ENCODE peak calls at places on chromosomes 3 and 15, in five cellular contexts. S is BJ, R is fibroblast of lung, Z is left ventricle myocardium inferior, E is MM.1S. T is an unnamed sample. For H3K36me3, the result is how much of the 10 kb centered on the place peaks cover.

GRCh38 chr3:113439576-113439975 is 1.7 kb downstream of the CFAP44 start:
- DNase-seq in S (no peak), R (no peak), Z (no peak), E (no peak), T (no peak)

GRCh38 chr3:58608648-58609047 is 31.5 kb upstream of the FAM107A start:
- DNase-seq in S (no peak), R (no peak), Z (peak), E (no peak), T (no peak)

GRCh38 chr3:59212128-59212764 is 162.4 kb upstream of the CFAP20DC start:
- DNase-seq in S (no peak), R (peak), Z (no peak), E (peak), T (peak)

GRCh38 chr15:40263036-40263754 is 19.7 kb downstream of the ANKRD63 start:
- DNase-seq in S (no peak), R (peak), Z (no peak), E (no peak), T (no peak)

GRCh38 chr3:131794766-131795381 is 239.9 kb downstream of the CPNE4 start:
- DNase-seq in S (no peak), R (peak), Z (no peak), E (peak), T (no peak)

GRCh38 chr15:64017591-64018163 is 28.6 kb downstream of the DAPK2 start:
- DNase-seq in S (no peak), R (peak), Z (no peak), E (no peak), T (no peak)

GRCh38 chr3:171772427-171773056 is 37.7 kb downstream of the PLD1 start:
- DNase-seq in S (no peak), R (peak), Z (no peak), E (peak), T (peak)

GRCh38 chr15:43975326-43975725 is 148.5 kb downstream of the WDR76 start:
- DNase-seq in S (no peak), R (no peak), Z (no peak), E (no peak), T (no peak)

GRCh38 chr15:68479406-68479805 is 47.4 kb upstream of the ITGA11 start:
- DNase-seq in S (peak), R (peak), Z (peak), E (no peak), T (no peak)

GRCh38 chr3:45792036-45792435 is 4.3 kb downstream of the SLC6A20 start:
- DNase-seq in S (no peak), R (no peak), Z (no peak), E (no peak), T (no peak)

GRCh38 chr15:36469567-36469966 is 109.9 kb upstream of the CDIN1 start:
- DNase-seq in S (no peak), R (peak), Z (no peak), E (no peak), T (no peak)

GRCh38 chr3:100761211-100761921 is 52.1 kb downstream of the TFG start:
- DNase-seq in S (no peak), R (no peak), Z (no peak), E (peak), T (peak)

GRCh38 chr3:148654433-148654832 is 43.3 kb upstream of the AGTR1 start:
- DNase-seq in S (no peak), R (no peak), Z (no peak), E (no peak), T (no peak)

GRCh38 chr3:132317229-132317948 is at the start of gene ACP3:
- DNase-seq in S (peak), R (peak), Z (peak), E (no peak), T (peak)

GRCh38 chr3:30198162-30198561 is 408.2 kb upstream of the TGFBR2 start:
- DNase-seq in S (no peak), R (no peak), Z (no peak), E (no peak), T (no peak)

GRCh38 chr3:151581046-151581445 is 120.2 kb upstream of the IGSF10 start:
- DNase-seq in S (no peak), R (peak), Z (no peak), E (no peak), T (no peak)

GRCh38 chr3:179837374-179837773 is 184.5 kb downstream of the USP13 start:
- DNase-seq in S (no peak), R (peak), Z (no peak), E (no peak), T (no peak)

GRCh38 chr15:65329298-65329990 is 25.0 kb downstream of the RNU5B-1 start:
- DNase-seq in S (no peak), R (no peak), Z (no peak), E (no peak), T (peak)

GRCh38 chr15:83871808-83872559 is 218.1 kb downstream of the ADAMTSL3 start:
- DNase-seq in S (no peak), R (peak), Z (no peak), E (no peak), T (no peak)

GRCh38 chr3:99974989-99975388 is 139.3 kb downstream of the FILIP1L start:
- DNase-seq in S (no peak), R (no peak), Z (no peak), E (no peak), T (no peak)

GRCh38 chr15:94023520-94023919 is 207.8 kb upstream of the MCTP2 start:
- DNase-seq in S (no peak), R (no peak), Z (no peak), E (no peak), T (no peak)

GRCh38 chr3:10437272-10437994 is 68.0 kb downstream of the ATP2B2 start:
- DNase-seq in S (peak), R (peak), Z (no peak), E (no peak), T (no peak)

GRCh38 chr3:14324224-14324944 is 78.0 kb upstream of the SLC6A6 start:
- DNase-seq in S (no peak), R (no peak), Z (no peak), E (no peak), T (no peak)

GRCh38 chr3:72924055-72924454 is 36.2 kb downstream of the GXYLT2 start:
- DNase-seq in S (no peak), R (no peak), Z (no peak), E (no peak), T (no peak)

GRCh38 chr3:66441692-66442091 is 59.1 kb downstream of the LRIG1 start:
- DNase-seq in S (no peak), R (no peak), Z (no peak), E (no peak), T (no peak)

GRCh38 chr3:100113728-100114412 is 431 bp downstream of the FILIP1L start:
- DNase-seq in S (no peak), R (no peak), Z (no peak), E (no peak), T (no peak)

GRCh38 chr3:69999191-70000027 is at the start of gene SAMMSON:
- DNase-seq in S (peak), R (peak), Z (no peak), E (no peak), T (peak)

GRCh38 chr3:50591196-50591741 is 20.3 kb downstream of the CISH start:
- DNase-seq in S (no peak), R (no peak), Z (no peak), E (no peak), T (no peak)

GRCh38 chr3:160697628-160698382 is 20.8 kb downstream of the ARL14 start:
- DNase-seq in S (peak), R (peak), Z (no peak), E (no peak), T (no peak)

GRCh38 chr15:74128785-74129350 is 1.5 kb upstream of the ISLR2 start:
- DNase-seq in S (no peak), R (no peak), Z (no peak), E (no peak), T (peak)

GRCh38 chr3:37765591-37766219 is 96.0 kb upstream of the CTDSPL start:
- DNase-seq in S (no peak), R (peak), Z (peak), E (no peak), T (no peak)

GRCh38 chr3:150611666-150612065 is 8.5 kb downstream of the SELENOT start:
- DNase-seq in S (no peak), R (no peak), Z (no peak), E (no peak), T (no peak)

GRCh38 chr3:42057561-42058211 is 33.5 kb upstream of the TRAK1 start:
- DNase-seq in S (no peak), R (no peak), Z (no peak), E (no peak), T (peak)
- H3K4me3 ChIP-seq in S (no peak), R (no peak), Z (no peak), E (no peak), T (no peak)

DNA sequence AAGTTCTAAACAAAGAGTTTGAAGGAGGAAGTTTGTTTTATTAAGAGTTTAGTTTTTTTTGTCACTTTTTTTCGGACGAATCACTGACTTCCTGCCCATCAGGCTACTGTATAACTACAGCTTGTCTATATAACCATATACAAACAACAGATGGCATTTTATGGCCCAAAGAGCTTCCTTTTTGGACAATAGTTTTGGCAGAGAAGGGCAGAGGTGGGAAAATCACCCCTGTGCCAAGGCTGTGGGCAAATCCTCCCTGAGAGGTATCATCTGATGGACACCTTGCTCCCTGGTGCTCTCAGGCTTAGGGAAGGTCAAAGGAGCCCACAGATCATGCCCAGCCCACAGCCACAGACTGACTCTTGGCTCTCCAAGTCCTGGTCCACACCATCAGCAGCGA is 113.4 kb downstream of the OXNAD1 start:
- DNase-seq in S (no peak), R (no peak), Z (no peak), E (no peak), T (no peak)
- H3K36me3 ChIP-seq in S (under half), R (under half), Z (under half), E (under half), T (under half)

GRCh38 chr15:92654662-92655061 is 913 bp downstream of the FAM174B start:
- DNase-seq in S (no peak), R (no peak), Z (no peak), E (no peak), T (no peak)
- H3K4me3 ChIP-seq in S (peak), R (no peak), Z (peak), E (peak), T (peak)

DNA sequence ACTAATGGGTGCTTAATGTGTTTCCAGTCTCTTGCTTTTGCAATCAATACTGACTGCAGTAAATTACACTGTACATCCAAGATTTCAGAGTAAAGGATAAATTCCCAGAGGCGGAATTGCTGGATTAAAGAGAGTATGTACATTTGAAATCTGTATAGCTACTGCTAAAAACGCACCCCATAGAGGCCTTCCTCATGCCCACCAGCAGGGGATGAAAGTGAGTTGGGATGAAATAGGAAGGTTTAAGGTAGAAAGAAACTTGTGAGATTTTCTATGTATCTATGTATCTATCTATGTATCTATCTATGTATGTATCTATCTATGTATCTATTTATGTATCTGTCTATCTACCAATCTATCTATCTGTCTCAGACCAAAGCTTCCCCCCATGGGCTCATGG is 28.4 kb downstream of the TMEM44 start:
- DNase-seq in S (no peak), R (no peak), Z (no peak), E (no peak), T (peak)
- H3K36me3 ChIP-seq in S (under half), R (under half), Z (under half), E (under half), T (under half)

GRCh38 chr3:15384510-15385237 is 42.7 kb downstream of the METTL6 start:
- DNase-seq in S (no peak), R (no peak), Z (no peak), E (peak), T (no peak)
- H3K4me3 ChIP-seq in S (no peak), R (no peak), Z (no peak), E (no peak), T (no peak)

DNA sequence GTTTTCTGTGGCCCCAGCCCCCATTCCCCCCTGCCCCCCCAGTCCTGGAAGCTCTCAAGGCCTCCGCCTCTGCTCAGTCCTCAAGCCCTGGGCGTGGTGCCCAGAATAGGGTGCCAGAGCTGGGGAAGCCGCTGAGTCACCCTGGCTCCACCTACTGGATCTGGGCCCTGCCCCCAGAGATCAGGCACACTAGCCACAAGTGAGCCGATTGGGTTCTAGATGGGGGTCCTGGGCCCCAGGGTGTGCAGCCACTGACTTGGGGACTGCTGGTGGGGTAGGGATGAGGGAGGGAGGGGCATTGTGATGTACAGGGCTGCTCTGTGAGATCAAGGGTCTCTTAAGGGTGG is 5.7 kb downstream of the EIF4G1 start:
- DNase-seq in S (peak), R (peak), Z (peak), E (no peak), T (peak)
- H3K36me3 ChIP-seq in S (half or more), R (half or more), Z (half or more), E (half or more), T (half or more)

GRCh38 chr3:75906555-75907112 is 121.3 kb upstream of the ZNF717 start:
- DNase-seq in S (no peak), R (peak), Z (no peak), E (no peak), T (peak)
- H3K4me3 ChIP-seq in S (no peak), R (peak), Z (no peak), E (no peak), T (peak)

GRCh38 chr3:12902181-12902999 is 61.0 kb upstream of the RPL32 start:
- DNase-seq in S (no peak), R (no peak), Z (no peak), E (no peak), T (no peak)

GRCh38 chr3:12904951-12905315 is 63.6 kb upstream of the RPL32 start:
- DNase-seq in S (no peak), R (no peak), Z (no peak), E (no peak), T (no peak)

GRCh38 chr3:12903000-12903800 is 61.8 kb upstream of the RPL32 start:
- DNase-seq in S (no peak), R (no peak), Z (no peak), E (no peak), T (no peak)

GRCh38 chr3:12905316-12906071 is 64.1 kb upstream of the RPL32 start:
- DNase-seq in S (no peak), R (no peak), Z (no peak), E (no peak), T (no peak)

GRCh38 chr3:12903881-12904280 is 62.5 kb upstream of the RPL32 start:
- DNase-seq in S (no peak), R (no peak), Z (no peak), E (no peak), T (no peak)
- H3K36me3 ChIP-seq in S (under half), R (under half), Z (half or more), E (under half), T (under half)